ENCODE peak calls at places on chromosomes 5 and 9, in five cellular contexts. V is anterior cingulate cortex, X is Calu3, H is stomach, L is HCEC 1CT. T is an unnamed sample.

GRCh38 chr9:111913159-111913558 is 16.5 kb downstream of the UGCG start:
- DNase-seq in L (no peak), X (no peak), V (no peak), H (no peak), T (no peak)

GRCh38 chr9:130834371-130835311 is at the start of gene ABL1:
- DNase-seq in X (peak; percentile 58), H (peak; percentile 77), V (no peak), L (peak; percentile 75), T (peak; percentile 82)

GRCh38 chr5:152592416-152592815 is 187.3 kb upstream of the NMUR2 start:
- DNase-seq in X (no peak), H (no peak), L (no peak), V (no peak), T (no peak)

GRCh38 chr5:50744761-50745160 is 78.3 kb downstream of the PARP8 start:
- DNase-seq in V (no peak), X (no peak), H (no peak), L (peak; percentile 59), T (no peak)

GRCh38 chr5:107516452-107517184 is 154.1 kb downstream of the EFNA5 start:
- DNase-seq in V (no peak), L (peak; percentile 43), X (no peak), H (no peak), T (no peak)

GRCh38 chr5:123036391-123037103 is at the start of gene PPIC:
- DNase-seq in X (peak; percentile 95), H (peak; percentile 89), L (peak; percentile 75), V (no peak), T (peak; percentile 88)

GRCh38 chr9:76949865-76950264 is 44.0 kb upstream of the PRUNE2 start:
- DNase-seq in L (no peak), H (no peak), X (no peak), V (no peak), T (no peak)

GRCh38 chr5:135251099-135251498 is 147.9 kb downstream of the MACROH2A1 start:
- DNase-seq in L (no peak), H (no peak), X (no peak), V (no peak), T (no peak)

GRCh38 chr5:1551913-1552312 is 28.2 kb upstream of the LPCAT1 start:
- DNase-seq in L (no peak), H (no peak), X (no peak), V (no peak), T (no peak)

GRCh38 chr9:21576331-21577189 is 94.4 kb upstream of the IFNE start:
- DNase-seq in H (no peak), X (peak; percentile 36), V (no peak), L (peak; percentile 90), T (peak; percentile 69)

GRCh38 chr5:141402553-141403328 is at the start of gene PCDHGA9:
- DNase-seq in H (no peak), V (no peak), L (peak; percentile 42), X (peak; percentile 73), T (peak; percentile 45)

GRCh38 chr5:8333977-8334376 is 465.0 kb downstream of the MTRR start:
- DNase-seq in V (no peak), L (no peak), X (no peak), H (no peak), T (no peak)

GRCh38 chr9:97990259-97990658 is 7.1 kb downstream of the ANP32B start:
- DNase-seq in L (peak; percentile 79), H (no peak), V (no peak), X (no peak), T (no peak)

GRCh38 chr9:79975471-79976316 is 403.9 kb downstream of the TLE4 start:
- DNase-seq in H (no peak), X (no peak), L (no peak), V (no peak), T (no peak)

T was measured in lung microvascular endothelial cell.